ENCODE peak calls at places on chromosomes 4 and X, in four cellular contexts. One of them, this sample, is unnamed.

GRCh38 chr4:84917087-84917821 is 49.2 kb downstream of the WDFY3 start:
- DNase-seq in mammary epithelial cell: no peak
- DNase-seq in fibroblast of mammary gland: no peak
- DNase-seq in upper lobe of right lung: no peak
- DNase-seq in this sample: no peak

GRCh38 chr4:41258783-41259182 is 2.1 kb downstream of the UCHL1 start:
- DNase-seq in fibroblast of mammary gland: peak
- DNase-seq in mammary epithelial cell: peak
- DNase-seq in upper lobe of right lung: no peak
- DNase-seq in this sample: no peak

GRCh38 chr4:5809216-5809776 is 83.6 kb downstream of the CRMP1 start:
- DNase-seq in mammary epithelial cell: no peak
- DNase-seq in upper lobe of right lung: no peak
- DNase-seq in fibroblast of mammary gland: no peak
- DNase-seq in this sample: no peak

GRCh38 chr4:26854701-26855100 is 5.9 kb upstream of the STIM2 start:
- DNase-seq in mammary epithelial cell: no peak
- DNase-seq in upper lobe of right lung: no peak
- DNase-seq in fibroblast of mammary gland: no peak
- DNase-seq in this sample: no peak

GRCh38 chr4:88960576-88960975 is 96.4 kb downstream of the FAM13A start:
- DNase-seq in fibroblast of mammary gland: no peak
- DNase-seq in upper lobe of right lung: no peak
- DNase-seq in mammary epithelial cell: no peak
- DNase-seq in this sample: no peak

GRCh38 chrX:97132654-97133415 is 249.1 kb downstream of the RPA4 start:
- DNase-seq in mammary epithelial cell: no peak
- DNase-seq in fibroblast of mammary gland: no peak
- DNase-seq in upper lobe of right lung: no peak
- DNase-seq in this sample: no peak

GRCh38 chr4:71187399-71188196 is 151.2 kb upstream of the SLC4A4 start:
- DNase-seq in upper lobe of right lung: peak
- DNase-seq in mammary epithelial cell: peak
- DNase-seq in fibroblast of mammary gland: no peak
- DNase-seq in this sample: peak

GRCh38 chrX:16892504-16893362 is 22.6 kb upstream of the RBBP7 start:
- DNase-seq in upper lobe of right lung: no peak
- DNase-seq in mammary epithelial cell: peak
- DNase-seq in fibroblast of mammary gland: peak
- DNase-seq in this sample: peak

GRCh38 chrX:41377624-41378023 is 43.7 kb downstream of the DDX3X start:
- DNase-seq in upper lobe of right lung: no peak
- DNase-seq in fibroblast of mammary gland: no peak
- DNase-seq in mammary epithelial cell: no peak
- DNase-seq in this sample: no peak

GRCh38 chr4:186948361-186949291 is 225.0 kb upstream of the FAT1 start:
- DNase-seq in upper lobe of right lung: no peak
- DNase-seq in mammary epithelial cell: no peak
- DNase-seq in fibroblast of mammary gland: peak
- DNase-seq in this sample: no peak
- TF ChIP-seq CTCF in upper lobe of right lung: peak
- TF ChIP-seq CTCF in mammary epithelial cell: peak
- TF ChIP-seq CTCF in fibroblast of mammary gland: peak
- TF ChIP-seq CTCF in this sample: no peak

DNA sequence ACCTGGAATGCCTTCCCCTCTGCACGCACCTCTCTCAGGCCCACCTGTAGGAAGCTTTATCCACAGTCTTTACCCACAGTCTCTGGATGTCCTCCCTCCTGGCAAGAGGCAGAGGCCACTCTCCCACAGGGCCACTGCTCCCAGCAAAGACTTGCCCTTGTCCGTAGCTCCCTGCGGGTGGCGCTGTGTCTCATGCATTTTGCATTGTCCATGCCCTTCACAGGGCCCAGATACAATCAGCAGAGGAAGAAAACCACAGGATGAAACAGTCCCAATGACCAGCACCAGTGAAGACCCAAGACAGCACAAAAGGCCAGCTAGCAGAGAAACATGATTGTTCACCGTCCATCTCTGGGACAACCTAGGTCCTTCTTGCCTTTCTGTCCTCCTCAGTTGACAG is 2.1 kb upstream of the NSG1 start:
- DNase-seq in fibroblast of mammary gland: peak
- DNase-seq in mammary epithelial cell: peak
- DNase-seq in upper lobe of right lung: no peak
- DNase-seq in this sample: no peak
- TF ChIP-seq CTCF in fibroblast of mammary gland: peak
- TF ChIP-seq CTCF in mammary epithelial cell: peak
- TF ChIP-seq CTCF in upper lobe of right lung: no peak
- TF ChIP-seq CTCF in this sample: no peak

DNA sequence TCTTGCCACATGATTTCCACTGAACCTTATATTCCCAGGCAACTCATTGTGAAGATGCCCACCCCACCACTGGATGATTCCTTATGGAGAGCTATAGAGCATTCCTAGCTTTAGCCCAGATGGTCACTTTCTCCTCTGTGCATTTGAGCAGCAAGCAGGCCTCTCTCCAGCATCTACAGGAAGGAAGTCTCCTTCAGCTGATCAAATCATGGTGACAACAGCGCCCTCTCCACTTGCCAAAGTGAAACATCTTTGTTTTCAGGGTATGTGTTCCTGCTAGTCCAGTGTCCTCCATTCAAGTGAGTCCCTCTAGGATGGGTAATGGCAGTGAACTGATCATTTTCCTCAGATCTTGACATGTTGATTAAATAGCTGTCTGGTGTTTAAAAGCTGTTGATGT is 10.9 kb upstream of the SYTL5 start:
- DNase-seq in fibroblast of mammary gland: no peak
- DNase-seq in mammary epithelial cell: no peak
- DNase-seq in upper lobe of right lung: no peak
- DNase-seq in this sample: no peak
- TF ChIP-seq CTCF in fibroblast of mammary gland: no peak
- TF ChIP-seq CTCF in mammary epithelial cell: no peak
- TF ChIP-seq CTCF in upper lobe of right lung: no peak
- TF ChIP-seq CTCF in this sample: no peak

DNA sequence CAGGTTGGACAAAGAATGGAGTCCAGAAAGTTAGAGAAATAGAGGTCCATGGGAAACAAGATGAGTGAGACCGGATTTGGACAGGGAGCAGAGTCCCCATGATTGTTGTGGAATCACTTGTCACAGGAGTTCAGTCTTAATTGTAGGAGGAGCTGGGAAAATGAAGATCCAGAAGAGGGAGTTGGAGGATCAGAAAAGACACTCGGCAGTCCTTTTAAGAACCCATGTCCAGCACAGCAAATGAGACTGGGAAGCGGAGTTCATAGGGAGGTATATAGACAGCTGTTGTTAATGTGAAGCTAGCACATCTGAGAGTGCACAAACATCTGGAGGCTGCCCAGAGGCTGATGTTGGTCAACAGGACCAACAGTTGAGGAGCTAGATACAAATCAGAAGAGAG is 111.4 kb upstream of the RXFP1 start:
- DNase-seq in mammary epithelial cell: peak
- DNase-seq in fibroblast of mammary gland: peak
- DNase-seq in upper lobe of right lung: no peak
- DNase-seq in this sample: no peak
- TF ChIP-seq CTCF in mammary epithelial cell: peak
- TF ChIP-seq CTCF in fibroblast of mammary gland: peak
- TF ChIP-seq CTCF in upper lobe of right lung: no peak
- TF ChIP-seq CTCF in this sample: no peak

This sample was measured in natural killer cell.